ENCODE peak calls at places on chromosomes 5 and 9, in nine cellular contexts. R is C1 segment of cervical spinal cord, B is NCI-H1105, N is right cardiac atrium, G is H7, H is sciatic nerve, J is NCI-H1930, T is left kidney, Z is astrocyte of the cerebellum. W is an unnamed sample.

GRCh38 chr5:89374144-89374784 is 491.3 kb upstream of the MEF2C start:
- DNase-seq in R (no peak), B (peak; percentile 34), N (no peak), G (no peak), H (no peak), J (peak; percentile 83), T (no peak), Z (peak; percentile 53), W (no peak)

GRCh38 chr5:158877706-158878105 is 222.0 kb downstream of the EBF1 start:
- DNase-seq in R (no peak), B (no peak), N (no peak), G (no peak), H (no peak), J (no peak), T (no peak), Z (no peak), W (no peak)

GRCh38 chr5:144467795-144468194 is 297.1 kb downstream of the KCTD16 start:
- DNase-seq in R (no peak), B (peak; percentile 28), N (no peak), G (peak; percentile 28), H (no peak), J (peak; percentile 25), T (peak; percentile 72), Z (peak; percentile 31), W (no peak)

GRCh38 chr9:121340676-121341392 is 29.2 kb downstream of the STOM start:
- DNase-seq in R (no peak), B (no peak), N (no peak), G (no peak), H (no peak), J (no peak), T (no peak), Z (no peak), W (peak; percentile 75)

GRCh38 chr9:2227468-2227867 is 212.3 kb downstream of the SMARCA2 start:
- DNase-seq in R (no peak), B (no peak), N (peak; percentile 60), G (no peak), H (no peak), J (no peak), T (no peak), Z (no peak), W (no peak)

GRCh38 chr5:2813678-2814077 is 62.2 kb upstream of the IRX2 start:
- DNase-seq in R (no peak), B (no peak), N (no peak), G (peak; percentile 47), H (no peak), J (no peak), T (peak; percentile 21), Z (no peak), W (no peak)

GRCh38 chr5:129904667-129905466 is 602 bp downstream of the CHSY3 start:
- DNase-seq in R (no peak), B (no peak), N (peak; percentile 76), G (peak; percentile 72), H (peak; percentile 69), J (no peak), T (peak; percentile 66), Z (no peak), W (peak; percentile 1)

GRCh38 chr5:140678993-140679392 is 5.6 kb upstream of the DND1 start:
- DNase-seq in R (no peak), B (no peak), N (no peak), G (no peak), H (no peak), J (no peak), T (no peak), Z (no peak), W (no peak)

GRCh38 chr5:148968311-148968710 is 94.6 kb downstream of the SH3TC2 start:
- DNase-seq in R (no peak), B (no peak), N (no peak), G (no peak), H (no peak), J (no peak), T (no peak), Z (no peak), W (no peak)

GRCh38 chr9:114176601-114177295 is 21.4 kb downstream of the COL27A1 start:
- DNase-seq in R (no peak), B (no peak), N (no peak), G (no peak), H (no peak), J (no peak), T (no peak), Z (no peak), W (no peak)

GRCh38 chr5:65076251-65076869 is 307.6 kb downstream of the CWC27 start:
- DNase-seq in R (no peak), B (no peak), N (no peak), G (peak; percentile 33), H (no peak), J (no peak), T (peak; percentile 21), Z (no peak), W (no peak)

GRCh38 chr9:81538929-81539716 is 150.2 kb downstream of the TLE1 start:
- DNase-seq in R (no peak), B (no peak), N (no peak), G (no peak), H (no peak), J (no peak), T (peak; percentile 93), Z (no peak), W (peak; percentile 29)

GRCh38 chr9:88628114-88628513 is 93.1 kb downstream of the NXNL2 start:
- DNase-seq in R (no peak), B (no peak), N (no peak), G (no peak), H (no peak), J (no peak), T (no peak), Z (no peak), W (no peak)

GRCh38 chr5:64632251-64632650 is 58.1 kb upstream of the SHISAL2B start:
- DNase-seq in R (no peak), B (peak; percentile 25), N (no peak), G (no peak), H (no peak), J (no peak), T (peak; percentile 81), Z (no peak), W (no peak)

GRCh38 chr5:78157001-78157400 is 137.5 kb downstream of the AP3B1 start:
- DNase-seq in R (no peak), B (no peak), N (no peak), G (peak; percentile 21), H (no peak), J (no peak), T (no peak), Z (no peak), W (no peak)

GRCh38 chr9:98318834-98319478 is 63.5 kb upstream of the TBC1D2 start:
- DNase-seq in R (no peak), B (no peak), N (no peak), G (no peak), H (no peak), J (no peak), T (no peak), Z (no peak), W (no peak)

GRCh38 chr5:132526974-132527564 is 16.3 kb downstream of the IL5 start:
- DNase-seq in R (no peak), B (no peak), N (no peak), G (no peak), H (no peak), J (no peak), T (no peak), Z (no peak), W (no peak)

GRCh38 chr5:116576043-116576713 is 1.6 kb upstream of the SEMA6A start:
- DNase-seq in R (no peak), B (no peak), N (peak; percentile 87), G (peak; percentile 97), H (peak; percentile 74), J (peak; percentile 41), T (peak; percentile 96), Z (peak; percentile 37), W (no peak)

GRCh38 chr9:131942076-131942720 is 137.5 kb downstream of the MED27 start:
- DNase-seq in R (no peak), B (no peak), N (no peak), G (no peak), H (no peak), J (no peak), T (no peak), Z (no peak), W (no peak)

GRCh38 chr5:91957671-91958070 is 574.6 kb upstream of the ARRDC3 start:
- DNase-seq in R (no peak), B (no peak), N (no peak), G (no peak), H (no peak), J (no peak), T (no peak), Z (no peak), W (no peak)

GRCh38 chr9:18260527-18260926 is 213.4 kb upstream of the ADAMTSL1 start:
- DNase-seq in R (no peak), B (peak; percentile 74), N (no peak), G (no peak), H (no peak), J (no peak), T (peak; percentile 51), Z (peak; percentile 80), W (no peak)

GRCh38 chr5:134153657-134154056 is 23.1 kb downstream of the SKP1 start:
- DNase-seq in R (no peak), B (no peak), N (no peak), G (no peak), H (no peak), J (no peak), T (no peak), Z (no peak), W (no peak)

GRCh38 chr5:110880413-110880812 is 141.6 kb downstream of the SLC25A46 start:
- DNase-seq in R (no peak), B (no peak), N (peak; percentile 37), G (no peak), H (no peak), J (no peak), T (no peak), Z (peak; percentile 88), W (no peak)

GRCh38 chr5:36530249-36530648 is 76.2 kb upstream of the SLC1A3 start:
- DNase-seq in R (no peak), B (no peak), N (no peak), G (no peak), H (no peak), J (no peak), T (peak; percentile 26), Z (peak; percentile 54), W (no peak)

GRCh38 chr5:31502506-31502905 is 29.4 kb downstream of the DROSHA start:
- DNase-seq in R (no peak), B (no peak), N (no peak), G (no peak), H (no peak), J (no peak), T (no peak), Z (no peak), W (no peak)

GRCh38 chr5:38576442-38576841 is 20.0 kb upstream of the LIFR start:
- DNase-seq in R (no peak), B (peak; percentile 58), N (no peak), G (no peak), H (no peak), J (no peak), T (peak; percentile 71), Z (no peak), W (peak; percentile 66)

GRCh38 chr9:73180373-73180772 is 28.7 kb downstream of the ANXA1 start:
- DNase-seq in R (no peak), B (no peak), N (no peak), G (no peak), H (no peak), J (no peak), T (no peak), Z (peak; percentile 40), W (no peak)

GRCh38 chr9:113220467-113221002 is 542 bp downstream of the FKBP15 start:
- DNase-seq in R (no peak), B (no peak), N (no peak), G (peak; percentile 8), H (no peak), J (no peak), T (no peak), Z (no peak), W (no peak)

GRCh38 chr5:92704590-92704989 is 876.4 kb downstream of the NR2F1-AS1 start:
- DNase-seq in R (no peak), B (no peak), N (no peak), G (no peak), H (no peak), J (no peak), T (no peak), Z (no peak), W (no peak)

W was measured in gastrocnemius medialis.